ENCODE peak calls at places on chromosomes 6 and 20, in ten cellular contexts. G, V, Z, O, H, S, P, A, C and Y are unnamed samples.

GRCh38 chr6:9139762-9140161 is 704.4 kb upstream of the SLC35B3 start:
- DNase-seq in G (no peak), V (peak; percentile 60), Z (no peak), O (no peak), H (no peak), S (no peak), P (no peak), A (no peak), C (no peak), Y (no peak)

GRCh38 chr20:62156592-62157386 is 13.2 kb downstream of the SS18L1 start:
- DNase-seq in G (peak; percentile 76), V (peak; percentile 27), Z (peak; percentile 54), O (peak; percentile 64), H (peak; percentile 63), S (peak; percentile 63), P (peak; percentile 96), A (peak; percentile 75), C (peak; percentile 70), Y (peak; percentile 88)

GRCh38 chr20:21291026-21291425 is 12.1 kb upstream of the XRN2 start:
- DNase-seq in G (no peak), V (peak; percentile 27), Z (no peak), O (no peak), H (no peak), S (no peak), P (no peak), A (no peak), C (no peak), Y (no peak)

GRCh38 chr20:9518776-9519175 is 4.4 kb downstream of the LAMP5 start:
- DNase-seq in G (no peak), V (no peak), Z (no peak), O (no peak), H (no peak), S (no peak), P (no peak), A (no peak), C (no peak), Y (no peak)

GRCh38 chr20:23248524-23248923 is 102.1 kb upstream of the NXT1 start:
- DNase-seq in G (no peak), V (no peak), Z (no peak), O (no peak), H (no peak), S (no peak), P (no peak), A (no peak), C (no peak), Y (peak; percentile 54)

GRCh38 chr6:21079468-21080048 is 514.0 kb upstream of the SOX4 start:
- DNase-seq in G (no peak), V (peak; percentile 79), Z (peak; percentile 44), O (no peak), H (no peak), S (no peak), P (peak; percentile 50), A (no peak), C (no peak), Y (no peak)

GRCh38 chr6:54255881-54256280 is 52.4 kb upstream of the TINAG start:
- DNase-seq in G (no peak), V (peak; percentile 35), Z (no peak), O (no peak), H (no peak), S (no peak), P (no peak), A (no peak), C (no peak), Y (no peak)

GRCh38 chr6:37320649-37321048 is 33.1 kb upstream of the RNF8 start:
- DNase-seq in G (no peak), V (no peak), Z (no peak), O (no peak), H (no peak), S (no peak), P (no peak), A (no peak), C (no peak), Y (peak; percentile 57)

DNA sequence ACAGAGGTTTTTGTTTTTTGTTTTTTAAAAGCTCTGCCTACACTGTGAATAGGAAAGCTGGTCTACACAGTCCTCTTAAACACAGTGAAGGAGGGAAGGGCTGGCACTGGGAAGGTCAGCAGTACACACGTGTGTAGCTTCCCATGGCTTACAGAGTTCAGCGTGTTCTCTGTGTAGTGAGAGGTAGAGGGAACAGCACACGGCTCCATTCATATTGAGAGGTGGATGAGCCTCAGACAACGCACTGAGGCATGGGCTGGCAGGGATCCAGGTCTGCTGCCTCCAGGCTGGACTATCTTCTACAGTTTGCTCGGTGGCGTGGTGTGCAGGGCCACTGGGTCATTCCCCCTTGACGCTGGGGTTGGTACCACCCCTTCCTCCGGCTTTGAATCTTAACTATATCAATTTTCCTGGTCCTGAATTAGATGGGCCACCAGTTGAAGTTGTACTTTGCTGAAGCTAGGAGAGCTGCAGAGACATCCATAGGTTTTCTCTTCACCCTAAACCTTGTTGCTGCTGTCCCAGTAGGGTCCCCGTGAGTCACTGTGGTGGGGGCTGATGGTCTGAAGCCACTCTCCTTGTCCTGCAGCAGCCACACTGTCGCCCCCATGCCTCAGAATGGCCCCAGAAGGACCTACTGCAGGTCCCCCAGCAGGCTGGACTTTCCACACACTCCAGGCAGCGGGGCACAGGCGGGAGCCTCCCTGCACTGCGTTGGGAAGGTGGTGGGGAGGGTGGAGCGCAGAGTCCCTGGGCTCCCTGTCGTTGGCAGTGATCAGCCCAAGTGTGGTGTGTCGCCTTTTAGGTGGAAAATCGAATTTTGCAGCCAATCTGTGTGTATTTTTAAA is 2.0 kb downstream of the ARFGAP1 start:
- DNase-seq in G (no peak), V (peak; percentile 25), Z (no peak), O (no peak), H (no peak), S (no peak), P (no peak), A (peak; percentile 52), C (peak; percentile 66), Y (no peak)
- H3K4me3 ChIP-seq in G (no peak overlapping the region), V (no peak overlapping the region), Z (no peak overlapping the region), O (no peak overlapping the region), H (no peak overlapping the region), S (no peak overlapping the region), P (peak overlapping the region; percentile 23), A (peak overlapping the region; percentile 97), C (no peak overlapping the region), Y (no peak overlapping the region)

DNA sequence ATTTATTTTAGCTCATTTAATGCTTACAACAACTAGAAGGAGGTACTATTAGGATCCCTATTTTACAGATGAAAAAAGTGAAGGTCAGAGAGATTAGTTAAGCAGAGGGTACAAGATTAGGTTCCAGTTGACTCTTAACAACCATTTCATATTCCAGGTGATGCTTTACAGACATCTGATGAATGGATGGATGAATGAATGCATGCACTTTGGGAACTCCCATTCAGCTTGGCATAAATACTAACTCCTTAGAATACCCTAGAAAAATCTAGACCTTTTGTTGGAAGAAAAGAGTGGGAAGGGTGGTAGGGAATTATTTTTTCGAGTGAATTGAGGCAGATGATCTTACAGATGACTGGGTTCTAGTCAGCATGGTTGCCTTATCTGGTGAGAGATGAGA is 746 bp upstream of the SNRPB2 start:
- DNase-seq in G (no peak), V (no peak), Z (no peak), O (no peak), H (no peak), S (no peak), P (no peak), A (no peak), C (no peak), Y (no peak)
- H3K27ac ChIP-seq in G (peak overlapping the region; percentile 86), V (peak overlapping the region; percentile 99), Z (no peak overlapping the region), O (no peak overlapping the region), H (no peak overlapping the region), S (peak overlapping the region; percentile 92), P (no peak overlapping the region), A (no peak overlapping the region), C (no peak overlapping the region), Y (no peak overlapping the region)

GRCh38 chr20:49283703-49284625 is 6.1 kb upstream of the ZNFX1 start:
- DNase-seq in G (no peak), V (no peak), Z (no peak), O (no peak), H (no peak), S (no peak), P (no peak), A (no peak), C (no peak), Y (peak; percentile 54)

GRCh38 chr20:49281913-49282467 is 4.1 kb upstream of the ZNFX1 start:
- DNase-seq in G (no peak), V (no peak), Z (no peak), O (no peak), H (no peak), S (no peak), P (no peak), A (no peak), C (no peak), Y (no peak)

GRCh38 chr20:49282584-49283171 is 4.8 kb upstream of the ZNFX1 start:
- DNase-seq in G (no peak), V (no peak), Z (no peak), O (no peak), H (no peak), S (no peak), P (no peak), A (no peak), C (no peak), Y (peak; percentile 41)

GRCh38 chr20:49284818-49285217 is 7.0 kb upstream of the ZNFX1 start:
- DNase-seq in G (no peak), V (no peak), Z (no peak), O (no peak), H (no peak), S (no peak), P (no peak), A (no peak), C (no peak), Y (no peak)

DNA sequence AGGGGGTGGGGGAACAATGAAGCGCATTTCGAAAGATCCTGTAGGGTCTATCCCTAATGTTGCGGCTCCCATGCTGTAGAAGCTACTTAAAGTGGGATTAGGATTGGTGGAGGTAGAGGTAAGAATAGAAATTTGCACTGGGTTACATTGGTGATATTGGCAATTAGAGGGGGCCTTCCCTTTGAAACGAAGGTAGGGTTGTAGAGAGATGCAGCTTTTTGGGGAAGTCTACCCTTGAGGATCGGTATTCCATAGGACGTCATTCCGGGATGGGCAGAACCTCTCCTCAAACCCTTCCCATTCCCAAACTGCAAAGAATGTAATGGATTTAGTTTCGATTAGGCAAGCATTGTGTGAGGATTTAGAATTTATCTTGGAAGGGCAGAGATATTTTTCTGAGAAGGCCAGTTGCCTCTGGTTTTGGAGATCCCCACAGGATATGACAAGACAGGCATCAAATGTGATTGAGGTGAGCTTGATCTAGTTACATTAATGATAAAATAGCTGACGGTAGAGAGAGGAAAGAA is 5.4 kb upstream of the ZNFX1 start:
- DNase-seq in G (no peak), V (no peak), Z (no peak), O (no peak), H (no peak), S (no peak), P (no peak), A (no peak), C (no peak), Y (peak; percentile 37)
- H3K9me3 ChIP-seq in G (peaks cover 47% of the 10 kb centered on the region), V (peaks cover 16% of the 10 kb centered on the region), Z (no peaks in the 10 kb centered on the region), O (no peaks in the 10 kb centered on the region), H (no peaks in the 10 kb centered on the region), S (peaks cover 44% of the 10 kb centered on the region), P (peaks cover 11% of the 10 kb centered on the region), A (no peaks in the 10 kb centered on the region), C (no peaks in the 10 kb centered on the region), Y (peaks cover 12% of the 10 kb centered on the region)

GRCh38 chr20:36644032-36644712 is 1.8 kb downstream of the SLA2 start:
- DNase-seq in G (no peak), V (no peak), Z (no peak), O (no peak), H (no peak), S (peak; percentile 41), P (no peak), A (no peak), C (no peak), Y (no peak)

GRCh38 chr20:36646678-36647077 is 682 bp upstream of the SLA2 start:
- DNase-seq in G (no peak), V (no peak), Z (no peak), O (no peak), H (no peak), S (no peak), P (no peak), A (no peak), C (no peak), Y (no peak)

GRCh38 chr20:36645998-36646397 is at the start of gene SLA2:
- DNase-seq in G (peak; percentile 52), V (no peak), Z (no peak), O (no peak), H (no peak), S (peak; percentile 57), P (no peak), A (no peak), C (peak; percentile 10), Y (peak; percentile 40)

GRCh38 chr20:36644713-36645109 is 1.3 kb downstream of the SLA2 start:
- DNase-seq in G (no peak), V (no peak), Z (no peak), O (no peak), H (no peak), S (no peak), P (no peak), A (no peak), C (no peak), Y (no peak)

GRCh38 chr20:36645353-36645752 is 643 bp downstream of the SLA2 start:
- DNase-seq in G (no peak), V (no peak), Z (no peak), O (no peak), H (no peak), S (no peak), P (no peak), A (no peak), C (no peak), Y (no peak)
- H3K4me3 ChIP-seq in G (peak overlapping the region; percentile 39), V (no peak overlapping the region), Z (no peak overlapping the region), O (no peak overlapping the region), H (no peak overlapping the region), S (peak overlapping the region; percentile 17), P (no peak overlapping the region), A (no peak overlapping the region), C (no peak overlapping the region), Y (no peak overlapping the region)